ENCODE peak calls at places on chromosomes 1 and 21, in five cellular contexts. J, E, F, B and W are unnamed samples.

GRCh38 chr21:26368591-26368990 is 198.0 kb upstream of the APP start:
- DNase-seq in J (no peak), E (no peak), F (no peak), B (no peak), W (no peak)

GRCh38 chr1:30842698-30843354 is 65.7 kb downstream of the SDC3 start:
- DNase-seq in J (no peak), E (no peak), F (no peak), B (no peak), W (no peak)

GRCh38 chr1:76949503-76949902 is 82.2 kb downstream of the ST6GALNAC5 start:
- DNase-seq in J (no peak), E (no peak), F (no peak), B (no peak), W (no peak)

GRCh38 chr1:56435434-56436337 is 143.7 kb downstream of the PLPP3 start:
- DNase-seq in J (no peak), E (no peak), F (peak), B (no peak), W (no peak)

GRCh38 chr1:154812911-154813816 is 56.9 kb downstream of the KCNN3 start:
- DNase-seq in J (peak), E (no peak), F (no peak), B (no peak), W (no peak)

GRCh38 chr1:246372502-246372901 is 134.6 kb downstream of the SMYD3 start:
- DNase-seq in J (peak), E (no peak), F (no peak), B (no peak), W (no peak)

GRCh38 chr1:86739901-86740507 is 35.6 kb downstream of the SH3GLB1 start:
- DNase-seq in J (no peak), E (no peak), F (no peak), B (no peak), W (no peak)

GRCh38 chr1:225318706-225319575 is 108.9 kb downstream of the LBR start:
- DNase-seq in J (no peak), E (no peak), F (no peak), B (no peak), W (peak)

GRCh38 chr1:55214903-55215193 is 316 bp downstream of the USP24 start:
- DNase-seq in J (no peak), E (no peak), F (peak), B (peak), W (peak)

GRCh38 chr21:28375708-28376385 is 616.8 kb downstream of the LTN1 start:
- DNase-seq in J (no peak), E (no peak), F (no peak), B (no peak), W (no peak)

GRCh38 chr1:164735315-164736052 is 176.5 kb downstream of the PBX1 start:
- DNase-seq in J (no peak), E (no peak), F (no peak), B (no peak), W (no peak)

GRCh38 chr1:37441490-37441889 is 32.9 kb upstream of the ZC3H12A start:
- DNase-seq in J (no peak), E (no peak), F (no peak), B (no peak), W (no peak)

GRCh38 chr1:3313579-3313955 is 140.9 kb upstream of the ARHGEF16 start:
- DNase-seq in J (peak), E (peak), F (peak), B (no peak), W (peak)

GRCh38 chr1:50329332-50329932 is 93.8 kb downstream of the DMRTA2 start:
- DNase-seq in J (no peak), E (no peak), F (no peak), B (no peak), W (peak)